ENCODE peak calls at places on chromosome 19, in five cellular contexts. M is Calu3; K is esophagus squamous epithelium; Q is stimulated activated CD4-positive, alpha-beta T cell treated with anti-CD3 and anti-CD28 coated beads, Interleukin-12 subunit alpha, Interleukin-12 subunit beta, amount 100 ng/mL, for 48 hours; X is memory B cell. I is an unnamed sample.

GRCh38 chr19:46716013-46716671 is 772 bp downstream of the PRKD2 start:
- DNase-seq in M (peak; percentile 41), K (no peak), Q (no peak), X (no peak), I (no peak)

GRCh38 chr19:17706750-17707181 is 12.5 kb upstream of the MAP1S start:
- DNase-seq in M (no peak), K (no peak), Q (no peak), X (no peak), I (peak; percentile 76)

GRCh38 chr19:39398297-39398864 is 7.2 kb downstream of the MED29 start:
- DNase-seq in M (peak; percentile 74), K (no peak), Q (peak; percentile 40), X (peak; percentile 30), I (no peak)

GRCh38 chr19:16794456-16794855 is 34.7 kb upstream of the SIN3B start:
- DNase-seq in M (no peak), K (no peak), Q (no peak), X (no peak), I (no peak)

GRCh38 chr19:10998045-10998533 is 37.3 kb downstream of the SMARCA4 start:
- DNase-seq in M (no peak), K (no peak), Q (no peak), X (no peak), I (no peak)

GRCh38 chr19:11238041-11238440 is 1.4 kb upstream of the ANGPTL8 start:
- DNase-seq in M (no peak), K (no peak), Q (no peak), X (no peak), I (no peak)

GRCh38 chr19:31147234-31147633 is 202.0 kb downstream of the TSHZ3 start:
- DNase-seq in M (no peak), K (no peak), Q (no peak), X (no peak), I (no peak)

GRCh38 chr19:45790942-45791341 is 1.7 kb downstream of the DMWD start:
- DNase-seq in M (no peak), K (no peak), Q (no peak), X (no peak), I (no peak)

GRCh38 chr19:58476498-58477015 is 405 bp downstream of the ZNF446 start:
- DNase-seq in M (no peak), K (no peak), Q (no peak), X (no peak), I (no peak)

GRCh38 chr19:8849232-8849631 is 17.1 kb downstream of the MBD3L1 start:
- DNase-seq in M (no peak), K (no peak), Q (no peak), X (no peak), I (no peak)

GRCh38 chr19:18274303-18274775 is at the start of gene IQCN:
- DNase-seq in M (peak; percentile 27), K (no peak), Q (no peak), X (peak; percentile 53), I (no peak)

GRCh38 chr19:11138659-11139526 is 16.7 kb downstream of the SPC24 start:
- DNase-seq in M (peak; percentile 53), K (no peak), Q (no peak), X (no peak), I (peak; percentile 69)

GRCh38 chr19:48330012-48330681 is 4.8 kb downstream of the EMP3 start:
- DNase-seq in M (peak; percentile 91), K (peak; percentile 39), Q (peak; percentile 75), X (peak; percentile 63), I (peak; percentile 91)

GRCh38 chr19:4326837-4327251 is 11.8 kb downstream of the STAP2 start:
- DNase-seq in M (no peak), K (no peak), Q (no peak), X (no peak), I (no peak)

GRCh38 chr19:55683449-55684261 is 8.6 kb downstream of the EPN1 start:
- DNase-seq in M (peak; percentile 55), K (no peak), Q (no peak), X (no peak), I (no peak)

GRCh38 chr19:56841194-56841546 is 644 bp upstream of the PEG3 start:
- DNase-seq in M (no peak), K (no peak), Q (no peak), X (no peak), I (no peak)

GRCh38 chr19:17183858-17184271 is 31.3 kb upstream of the USE1 start:
- DNase-seq in M (no peak), K (no peak), Q (no peak), X (peak; percentile 39), I (no peak)